ENCODE peak calls at places on chromosomes 12 and 14, in seven cellular contexts. One of them, this sample, is unnamed.

GRCh38 chr14:66105819-66106218 is 380.4 kb upstream of the CCDC196 start:
- DNase-seq in CD8-positive, alpha-beta memory T cell: no peak
- DNase-seq in B cell: no peak
- DNase-seq in effector memory CD8-positive, alpha-beta T cell: no peak
- DNase-seq in AG04449: peak
- DNase-seq in CD8-positive, alpha-beta T cell: no peak
- DNase-seq in neural crest cell: no peak
- DNase-seq in this sample: no peak

GRCh38 chr12:18718462-18718861 is 19.4 kb downstream of the PLCZ1 start:
- DNase-seq in effector memory CD8-positive, alpha-beta T cell: no peak
- DNase-seq in CD8-positive, alpha-beta memory T cell: no peak
- DNase-seq in B cell: no peak
- DNase-seq in CD8-positive, alpha-beta T cell: no peak
- DNase-seq in AG04449: no peak
- DNase-seq in neural crest cell: no peak
- DNase-seq in this sample: no peak

GRCh38 chr14:89429206-89430091 is 12.4 kb upstream of the FOXN3 start:
- DNase-seq in CD8-positive, alpha-beta memory T cell: peak
- DNase-seq in effector memory CD8-positive, alpha-beta T cell: peak
- DNase-seq in B cell: peak
- DNase-seq in AG04449: no peak
- DNase-seq in neural crest cell: no peak
- DNase-seq in CD8-positive, alpha-beta T cell: no peak
- DNase-seq in this sample: no peak

GRCh38 chr12:32181498-32182175 is 75.0 kb downstream of the BICD1 start:
- DNase-seq in neural crest cell: no peak
- DNase-seq in CD8-positive, alpha-beta memory T cell: no peak
- DNase-seq in B cell: no peak
- DNase-seq in AG04449: no peak
- DNase-seq in effector memory CD8-positive, alpha-beta T cell: no peak
- DNase-seq in CD8-positive, alpha-beta T cell: no peak
- DNase-seq in this sample: no peak

GRCh38 chr14:28886940-28887339 is 120.4 kb downstream of the FOXG1 start:
- DNase-seq in effector memory CD8-positive, alpha-beta T cell: no peak
- DNase-seq in CD8-positive, alpha-beta T cell: no peak
- DNase-seq in CD8-positive, alpha-beta memory T cell: no peak
- DNase-seq in AG04449: no peak
- DNase-seq in neural crest cell: no peak
- DNase-seq in B cell: no peak
- DNase-seq in this sample: no peak

GRCh38 chr12:97637770-97638169 is 175.2 kb downstream of the RMST start:
- DNase-seq in CD8-positive, alpha-beta memory T cell: no peak
- DNase-seq in CD8-positive, alpha-beta T cell: no peak
- DNase-seq in B cell: no peak
- DNase-seq in effector memory CD8-positive, alpha-beta T cell: no peak
- DNase-seq in neural crest cell: no peak
- DNase-seq in AG04449: no peak
- DNase-seq in this sample: no peak

GRCh38 chr14:95045836-95046430 is 111.4 kb downstream of the DICER1 start:
- DNase-seq in AG04449: no peak
- DNase-seq in B cell: no peak
- DNase-seq in effector memory CD8-positive, alpha-beta T cell: no peak
- DNase-seq in neural crest cell: no peak
- DNase-seq in CD8-positive, alpha-beta T cell: no peak
- DNase-seq in CD8-positive, alpha-beta memory T cell: no peak
- DNase-seq in this sample: no peak

GRCh38 chr12:113891737-113892520 is 74.2 kb downstream of the RBM19 start:
- DNase-seq in effector memory CD8-positive, alpha-beta T cell: no peak
- DNase-seq in CD8-positive, alpha-beta memory T cell: no peak
- DNase-seq in neural crest cell: no peak
- DNase-seq in AG04449: no peak
- DNase-seq in B cell: no peak
- DNase-seq in CD8-positive, alpha-beta T cell: no peak
- DNase-seq in this sample: no peak

GRCh38 chr12:107775093-107775721 is 703 bp downstream of the ASCL4 start:
- DNase-seq in B cell: peak
- DNase-seq in AG04449: no peak
- DNase-seq in neural crest cell: peak
- DNase-seq in effector memory CD8-positive, alpha-beta T cell: no peak
- DNase-seq in CD8-positive, alpha-beta T cell: no peak
- DNase-seq in CD8-positive, alpha-beta memory T cell: no peak
- DNase-seq in this sample: peak

GRCh38 chr12:22275847-22276246 is 58.7 kb downstream of the ST8SIA1 start:
- DNase-seq in effector memory CD8-positive, alpha-beta T cell: no peak
- DNase-seq in CD8-positive, alpha-beta memory T cell: no peak
- DNase-seq in CD8-positive, alpha-beta T cell: no peak
- DNase-seq in AG04449: peak
- DNase-seq in B cell: no peak
- DNase-seq in neural crest cell: no peak
- DNase-seq in this sample: no peak

GRCh38 chr12:78240827-78241226 is 410.1 kb downstream of the NAV3 start:
- DNase-seq in CD8-positive, alpha-beta memory T cell: no peak
- DNase-seq in effector memory CD8-positive, alpha-beta T cell: no peak
- DNase-seq in B cell: no peak
- DNase-seq in CD8-positive, alpha-beta T cell: no peak
- DNase-seq in neural crest cell: no peak
- DNase-seq in AG04449: no peak
- DNase-seq in this sample: no peak

GRCh38 chr12:116299548-116300150 is 22.2 kb upstream of the MED13L start:
- DNase-seq in B cell: no peak
- DNase-seq in CD8-positive, alpha-beta T cell: no peak
- DNase-seq in effector memory CD8-positive, alpha-beta T cell: no peak
- DNase-seq in neural crest cell: no peak
- DNase-seq in AG04449: no peak
- DNase-seq in CD8-positive, alpha-beta memory T cell: no peak
- DNase-seq in this sample: no peak

GRCh38 chr14:51860836-51861583 is 598 bp downstream of the GNG2 start:
- DNase-seq in CD8-positive, alpha-beta T cell: peak
- DNase-seq in AG04449: no peak
- DNase-seq in effector memory CD8-positive, alpha-beta T cell: no peak
- DNase-seq in neural crest cell: no peak
- DNase-seq in B cell: no peak
- DNase-seq in CD8-positive, alpha-beta memory T cell: no peak
- DNase-seq in this sample: no peak

GRCh38 chr14:56720703-56721426 is 89.4 kb downstream of the OTX2 start:
- DNase-seq in neural crest cell: no peak
- DNase-seq in effector memory CD8-positive, alpha-beta T cell: no peak
- DNase-seq in AG04449: no peak
- DNase-seq in CD8-positive, alpha-beta memory T cell: no peak
- DNase-seq in B cell: no peak
- DNase-seq in CD8-positive, alpha-beta T cell: no peak
- DNase-seq in this sample: no peak

GRCh38 chr14:62632771-62633170 is 412.5 kb downstream of the KCNH5 start:
- DNase-seq in AG04449: no peak
- DNase-seq in CD8-positive, alpha-beta T cell: no peak
- DNase-seq in neural crest cell: no peak
- DNase-seq in effector memory CD8-positive, alpha-beta T cell: no peak
- DNase-seq in B cell: no peak
- DNase-seq in CD8-positive, alpha-beta memory T cell: no peak
- DNase-seq in this sample: no peak

GRCh38 chr12:89664441-89664840 is 44.2 kb downstream of the ATP2B1 start:
- DNase-seq in CD8-positive, alpha-beta T cell: no peak
- DNase-seq in effector memory CD8-positive, alpha-beta T cell: no peak
- DNase-seq in AG04449: no peak
- DNase-seq in neural crest cell: no peak
- DNase-seq in CD8-positive, alpha-beta memory T cell: no peak
- DNase-seq in B cell: no peak
- DNase-seq in this sample: no peak

GRCh38 chr12:107474639-107475539 is 210.7 kb upstream of the PWP1 start:
- DNase-seq in effector memory CD8-positive, alpha-beta T cell: no peak
- DNase-seq in B cell: no peak
- DNase-seq in CD8-positive, alpha-beta T cell: no peak
- DNase-seq in CD8-positive, alpha-beta memory T cell: no peak
- DNase-seq in neural crest cell: no peak
- DNase-seq in AG04449: no peak
- DNase-seq in this sample: no peak

GRCh38 chr12:69007858-69008314 is 74.9 kb upstream of the CPM start:
- DNase-seq in CD8-positive, alpha-beta T cell: no peak
- DNase-seq in AG04449: no peak
- DNase-seq in effector memory CD8-positive, alpha-beta T cell: no peak
- DNase-seq in CD8-positive, alpha-beta memory T cell: no peak
- DNase-seq in B cell: no peak
- DNase-seq in neural crest cell: no peak
- DNase-seq in this sample: no peak

GRCh38 chr12:92547906-92548305 is 154.9 kb upstream of the PLEKHG7 start:
- DNase-seq in CD8-positive, alpha-beta T cell: no peak
- DNase-seq in CD8-positive, alpha-beta memory T cell: no peak
- DNase-seq in B cell: no peak
- DNase-seq in AG04449: no peak
- DNase-seq in neural crest cell: no peak
- DNase-seq in effector memory CD8-positive, alpha-beta T cell: no peak
- DNase-seq in this sample: no peak